ENCODE peak calls at places on chromosome 16, in five cellular contexts. One of them, this sample, is unnamed. For H3K9me3, the result is how much of the 10 kb centered on the place peaks cover.

GRCh38 chr16:17224350-17224749 is 246.4 kb downstream of the XYLT1 start:
- DNase-seq in psoas muscle: no peak
- DNase-seq in hepatocyte: no peak
- DNase-seq in stomach: no peak
- DNase-seq in left ventricle myocardium inferior: no peak
- DNase-seq in this sample: no peak

GRCh38 chr16:813204-813915 is 12.8 kb upstream of the GNG13 start:
- DNase-seq in psoas muscle: no peak
- DNase-seq in stomach: no peak
- DNase-seq in left ventricle myocardium inferior: peak
- DNase-seq in hepatocyte: peak
- DNase-seq in this sample: no peak

GRCh38 chr16:51813609-51814008 is 662.5 kb upstream of the SALL1 start:
- DNase-seq in left ventricle myocardium inferior: no peak
- DNase-seq in hepatocyte: no peak
- DNase-seq in psoas muscle: no peak
- DNase-seq in stomach: no peak
- DNase-seq in this sample: no peak

GRCh38 chr16:15777533-15778203 is 79.2 kb downstream of the MYH11 start:
- DNase-seq in psoas muscle: no peak
- DNase-seq in hepatocyte: peak
- DNase-seq in left ventricle myocardium inferior: no peak
- DNase-seq in stomach: no peak
- DNase-seq in this sample: no peak

GRCh38 chr16:22141746-22142145 is 20.6 kb upstream of the SDR42E2 start:
- DNase-seq in hepatocyte: no peak
- DNase-seq in psoas muscle: no peak
- DNase-seq in left ventricle myocardium inferior: no peak
- DNase-seq in stomach: no peak
- DNase-seq in this sample: no peak

GRCh38 chr16:1899641-1900451 is 18.4 kb downstream of the HS3ST6 start:
- DNase-seq in left ventricle myocardium inferior: no peak
- DNase-seq in stomach: peak
- DNase-seq in hepatocyte: peak
- DNase-seq in psoas muscle: peak
- DNase-seq in this sample: peak

GRCh38 chr16:85615014-85615851 is 2.1 kb downstream of the GSE1 start:
- DNase-seq in hepatocyte: peak
- DNase-seq in left ventricle myocardium inferior: peak
- DNase-seq in stomach: peak
- DNase-seq in psoas muscle: no peak
- DNase-seq in this sample: peak

GRCh38 chr16:53968454-53968853 is 264.5 kb downstream of the FTO start:
- DNase-seq in hepatocyte: no peak
- DNase-seq in psoas muscle: peak
- DNase-seq in left ventricle myocardium inferior: no peak
- DNase-seq in stomach: no peak
- DNase-seq in this sample: no peak

GRCh38 chr16:88645455-88645854 is 5.4 kb downstream of the CYBA start:
- DNase-seq in left ventricle myocardium inferior: no peak
- DNase-seq in stomach: no peak
- DNase-seq in hepatocyte: no peak
- DNase-seq in psoas muscle: no peak
- DNase-seq in this sample: no peak

GRCh38 chr16:85422374-85423185 is 190.5 kb upstream of the GSE1 start:
- DNase-seq in stomach: peak
- DNase-seq in hepatocyte: peak
- DNase-seq in psoas muscle: peak
- DNase-seq in left ventricle myocardium inferior: peak
- DNase-seq in this sample: peak

GRCh38 chr16:49520684-49521083 is 147.1 kb downstream of the C16orf78 start:
- DNase-seq in psoas muscle: no peak
- DNase-seq in hepatocyte: no peak
- DNase-seq in stomach: no peak
- DNase-seq in left ventricle myocardium inferior: no peak
- DNase-seq in this sample: no peak

GRCh38 chr16:85568519-85568918 is 44.6 kb upstream of the GSE1 start:
- DNase-seq in left ventricle myocardium inferior: no peak
- DNase-seq in hepatocyte: peak
- DNase-seq in stomach: peak
- DNase-seq in psoas muscle: no peak
- DNase-seq in this sample: no peak

GRCh38 chr16:10984509-10984908 is 40.1 kb downstream of the CLEC16A start:
- DNase-seq in left ventricle myocardium inferior: no peak
- DNase-seq in hepatocyte: peak
- DNase-seq in stomach: no peak
- DNase-seq in psoas muscle: no peak
- DNase-seq in this sample: no peak

GRCh38 chr16:64450170-64450569 is 671.7 kb downstream of the CDH11 start:
- DNase-seq in stomach: no peak
- DNase-seq in hepatocyte: no peak
- DNase-seq in left ventricle myocardium inferior: no peak
- DNase-seq in psoas muscle: no peak
- DNase-seq in this sample: no peak

GRCh38 chr16:69925311-69925710 is 25.8 kb upstream of the CLEC18A start:
- DNase-seq in psoas muscle: no peak
- DNase-seq in hepatocyte: no peak
- DNase-seq in left ventricle myocardium inferior: no peak
- DNase-seq in stomach: no peak
- DNase-seq in this sample: no peak
- H3K4me3 ChIP-seq in psoas muscle: peak
- H3K4me3 ChIP-seq in hepatocyte: no peak
- H3K4me3 ChIP-seq in left ventricle myocardium inferior: peak
- H3K4me3 ChIP-seq in stomach: no peak
- H3K4me3 ChIP-seq in this sample: no peak

DNA sequence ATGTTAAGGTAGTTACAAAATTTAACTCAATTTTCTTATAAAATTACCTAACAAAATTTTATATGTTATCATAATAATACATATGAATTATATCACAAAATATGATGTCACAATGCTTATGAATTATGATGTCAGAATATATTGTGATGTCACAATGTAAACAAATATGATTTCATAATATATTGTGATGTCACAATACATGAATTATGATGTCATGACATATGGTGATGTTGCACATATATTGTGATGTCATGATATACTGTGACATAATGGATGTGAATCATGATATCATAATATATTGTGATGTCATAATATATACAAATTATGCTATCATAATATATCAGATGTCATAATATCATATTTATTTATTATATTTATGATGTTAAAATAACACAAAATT is 1879.9 kb downstream of the TP53TG3F start:
- DNase-seq in stomach: no peak
- DNase-seq in psoas muscle: no peak
- DNase-seq in left ventricle myocardium inferior: no peak
- DNase-seq in hepatocyte: no peak
- DNase-seq in this sample: no peak
- H3K9me3 ChIP-seq in stomach: under half
- H3K9me3 ChIP-seq in psoas muscle: under half
- H3K9me3 ChIP-seq in left ventricle myocardium inferior: under half
- H3K9me3 ChIP-seq in hepatocyte: under half
- H3K9me3 ChIP-seq in this sample: under half

GRCh38 chr16:2968368-2968737 is 795 bp upstream of the PAQR4 start:
- DNase-seq in left ventricle myocardium inferior: no peak
- DNase-seq in hepatocyte: no peak
- DNase-seq in psoas muscle: no peak
- DNase-seq in stomach: no peak
- DNase-seq in this sample: no peak
- H3K4me3 ChIP-seq in left ventricle myocardium inferior: peak
- H3K4me3 ChIP-seq in hepatocyte: no peak
- H3K4me3 ChIP-seq in psoas muscle: peak
- H3K4me3 ChIP-seq in stomach: peak
- H3K4me3 ChIP-seq in this sample: no peak

GRCh38 chr16:66278111-66278531 is 88.4 kb upstream of the CDH5 start:
- DNase-seq in hepatocyte: no peak
- DNase-seq in stomach: peak
- DNase-seq in left ventricle myocardium inferior: no peak
- DNase-seq in psoas muscle: no peak
- DNase-seq in this sample: no peak
- H3K9me3 ChIP-seq in hepatocyte: under half
- H3K9me3 ChIP-seq in stomach: under half
- H3K9me3 ChIP-seq in left ventricle myocardium inferior: under half
- H3K9me3 ChIP-seq in psoas muscle: under half
- H3K9me3 ChIP-seq in this sample: under half

This sample was measured in body of pancreas.